ENCODE peak calls at places on chromosomes 5 and 9, in seven cellular contexts. K is WTC11; R is NCI-H2081; V is sciatic nerve; F is ecto neural progenitor cell; U is GM04504; T is CD8-positive, alpha-beta T cell. C is an unnamed sample.

GRCh38 chr9:89865981-89866380 is 261.2 kb downstream of the GADD45G start:
- DNase-seq in K (no peak), R (no peak), V (no peak), F (no peak), U (no peak), T (no peak), C (no peak)

GRCh38 chr9:129595903-129596540 is 24.9 kb downstream of the C9orf50 start:
- DNase-seq in K (no peak), R (no peak), V (no peak), F (no peak), U (no peak), T (no peak), C (peak)

GRCh38 chr5:116487045-116487444 is 87.6 kb downstream of the SEMA6A start:
- DNase-seq in K (no peak), R (no peak), V (no peak), F (no peak), U (no peak), T (no peak), C (no peak)

GRCh38 chr9:6449086-6449485 is 36.1 kb downstream of the UHRF2 start:
- DNase-seq in K (no peak), R (no peak), V (no peak), F (no peak), U (no peak), T (no peak), C (no peak)

GRCh38 chr9:20599195-20599594 is 23.1 kb downstream of the MLLT3 start:
- DNase-seq in K (no peak), R (no peak), V (no peak), F (no peak), U (no peak), T (no peak), C (no peak)

GRCh38 chr5:39158127-39158593 is 61.2 kb downstream of the FYB1 start:
- DNase-seq in K (no peak), R (no peak), V (no peak), F (no peak), U (no peak), T (no peak), C (no peak)

GRCh38 chr5:25066239-25066638 is 421.5 kb upstream of the CDH10 start:
- DNase-seq in K (no peak), R (no peak), V (no peak), F (no peak), U (no peak), T (no peak), C (no peak)

GRCh38 chr5:171316258-171317121 is 7.4 kb downstream of the TLX3 start:
- DNase-seq in K (peak), R (no peak), V (no peak), F (peak), U (no peak), T (no peak), C (no peak)

GRCh38 chr5:132489871-132490483 is 596 bp downstream of the IRF1 start:
- DNase-seq in K (peak), R (no peak), V (peak), F (peak), U (peak), T (no peak), C (peak)

GRCh38 chr5:132253452-132254320 is 3.8 kb upstream of the PDLIM4 start:
- DNase-seq in K (no peak), R (no peak), V (peak), F (no peak), U (no peak), T (no peak), C (no peak)